ENCODE peak calls at places on chromosomes 7 and 10, in nine cellular contexts. G is ovary, C is cardiac muscle cell, T is aorta, N is WERI-Rb-1, V is SK-N-SH, K is adipocyte, Q is neural progenitor cell, J is psoas muscle. B is an unnamed sample.
A peak's percentile ranks its signal among the peaks of the same experiment; 100 is the strongest.

GRCh38 chr10:16904619-16905018 is 87.4 kb upstream of the RSU1 start:
- DNase-seq in G (no peak), C (no peak), T (no peak), N (no peak), V (no peak), K (peak; percentile 33), Q (no peak), J (no peak), B (no peak)

GRCh38 chr10:43420369-43421200 is 11.6 kb upstream of the HNRNPF start:
- DNase-seq in G (peak; percentile 92), C (peak; percentile 72), T (peak; percentile 94), N (no peak), V (peak; percentile 87), K (peak; percentile 96), Q (peak; percentile 70), J (peak; percentile 94), B (peak; percentile 93)

GRCh38 chr7:117092801-117093200 is 139.5 kb downstream of the ST7 start:
- DNase-seq in G (no peak), C (no peak), T (no peak), N (no peak), V (no peak), K (no peak), Q (no peak), J (no peak), B (no peak)

GRCh38 chr10:114042895-114043531 is 653 bp upstream of the ADRB1 start:
- DNase-seq in G (no peak), C (peak; percentile 58), T (peak; percentile 49), N (peak; percentile 63), V (peak; percentile 47), K (peak; percentile 39), Q (peak; percentile 67), J (peak; percentile 63), B (peak; percentile 85)

GRCh38 chr7:68321076-68321639 is 1277.1 kb upstream of the AUTS2 start:
- DNase-seq in G (peak; percentile 48), C (peak; percentile 87), T (no peak), N (peak; percentile 79), V (peak; percentile 50), K (peak; percentile 19), Q (peak; percentile 9), J (peak; percentile 81), B (peak; percentile 73)

GRCh38 chr7:45183711-45184210 is 26.2 kb downstream of the RAMP3 start:
- DNase-seq in G (no peak), C (no peak), T (no peak), N (no peak), V (no peak), K (no peak), Q (no peak), J (no peak), B (peak; percentile 32)

GRCh38 chr10:58517071-58517470 is 4.4 kb downstream of the BICC1 start:
- DNase-seq in G (no peak), C (no peak), T (no peak), N (no peak), V (no peak), K (no peak), Q (no peak), J (no peak), B (no peak)

GRCh38 chr10:71599518-71599917 is 120.1 kb downstream of the C10orf105 start:
- DNase-seq in G (no peak), C (no peak), T (no peak), N (no peak), V (no peak), K (no peak), Q (no peak), J (no peak), B (no peak)

GRCh38 chr7:945556-946255 is 8.8 kb downstream of the ADAP1 start:
- DNase-seq in G (peak; percentile 36), C (no peak), T (peak; percentile 39), N (no peak), V (no peak), K (no peak), Q (no peak), J (peak; percentile 46), B (peak; percentile 45)

GRCh38 chr10:29470355-29470705 is 164.4 kb downstream of the SVIL start:
- DNase-seq in G (peak; percentile 58), C (peak; percentile 39), T (no peak), N (peak; percentile 63), V (peak; percentile 52), K (peak; percentile 16), Q (peak; percentile 69), J (peak; percentile 68), B (peak; percentile 77)

GRCh38 chr10:79340646-79341244 is 6.5 kb upstream of the PPIF start:
- DNase-seq in G (no peak), C (no peak), T (no peak), N (no peak), V (no peak), K (no peak), Q (no peak), J (no peak), B (no peak)

GRCh38 chr7:5425507-5426225 is 2.0 kb upstream of the TNRC18 start:
- DNase-seq in G (peak; percentile 93), C (peak; percentile 90), T (peak; percentile 81), N (peak; percentile 76), V (peak; percentile 83), K (peak; percentile 92), Q (peak; percentile 89), J (peak; percentile 83), B (peak; percentile 69)

GRCh38 chr7:18239212-18239611 is 211.6 kb upstream of the PRPS1L1 start:
- DNase-seq in G (no peak), C (no peak), T (no peak), N (no peak), V (no peak), K (no peak), Q (no peak), J (no peak), B (no peak)

GRCh38 chr10:67036808-67037207 is 111.0 kb downstream of the LRRTM3 start:
- DNase-seq in G (no peak), C (no peak), T (no peak), N (no peak), V (no peak), K (no peak), Q (no peak), J (no peak), B (no peak)

GRCh38 chr10:11719496-11719895 is 22.7 kb upstream of the ECHDC3 start:
- DNase-seq in G (no peak), C (no peak), T (no peak), N (no peak), V (no peak), K (no peak), Q (no peak), J (no peak), B (no peak)

GRCh38 chr7:35723011-35723410 is 28.1 kb upstream of the HERPUD2 start:
- DNase-seq in G (no peak), C (no peak), T (no peak), N (no peak), V (no peak), K (no peak), Q (no peak), J (no peak), B (no peak)

GRCh38 chr10:21531164-21531563 is 2.9 kb upstream of the MLLT10 start:
- DNase-seq in G (no peak), C (no peak), T (no peak), N (no peak), V (no peak), K (no peak), Q (no peak), J (no peak), B (no peak)

GRCh38 chr10:21530168-21530567 is 3.9 kb upstream of the MLLT10 start:
- DNase-seq in G (no peak), C (no peak), T (no peak), N (no peak), V (no peak), K (no peak), Q (no peak), J (no peak), B (no peak)

GRCh38 chr10:21528452-21529235 is 3.2 kb upstream of the SKIDA1 start:
- DNase-seq in G (no peak), C (no peak), T (no peak), N (no peak), V (no peak), K (no peak), Q (peak; percentile 76), J (no peak), B (no peak)

GRCh38 chr10:21529236-21529910 is 3.9 kb upstream of the SKIDA1 start:
- DNase-seq in G (no peak), C (no peak), T (no peak), N (no peak), V (no peak), K (no peak), Q (no peak), J (no peak), B (no peak)

GRCh38 chr10:21530616-21531015 is 3.4 kb upstream of the MLLT10 start:
- DNase-seq in G (no peak), C (no peak), T (no peak), N (no peak), V (no peak), K (no peak), Q (no peak), J (no peak), B (no peak)
- H3K27me3 ChIP-seq in G (no peaks in the 10 kb centered on the region), C (no peaks in the 10 kb centered on the region), T (no peaks in the 10 kb centered on the region), N (no peaks in the 10 kb centered on the region), V (no peaks in the 10 kb centered on the region), K (no peaks in the 10 kb centered on the region), Q (no peaks in the 10 kb centered on the region), J (no peaks in the 10 kb centered on the region), B (no peaks in the 10 kb centered on the region)

DNA sequence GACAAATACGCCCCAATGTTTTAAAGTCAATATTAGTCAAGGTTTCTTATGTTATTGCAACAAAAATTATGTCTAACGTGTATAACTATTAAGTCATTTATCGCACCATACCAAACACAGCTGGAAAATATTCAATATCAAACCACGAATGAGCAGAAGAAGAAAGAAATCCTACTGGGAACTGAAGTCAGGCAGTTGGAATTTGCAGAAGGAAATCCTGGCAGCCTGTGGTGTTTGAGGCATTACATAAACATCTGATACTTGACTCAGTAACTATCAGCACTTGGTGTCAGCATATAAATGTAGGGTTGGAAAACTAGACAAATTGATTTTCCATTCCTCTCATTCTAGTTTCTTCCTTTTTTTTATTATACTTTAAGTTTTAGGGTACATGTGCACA is 83.4 kb upstream of the NUPR2 start:
- DNase-seq in G (no peak), C (no peak), T (no peak), N (no peak), V (no peak), K (no peak), Q (no peak), J (no peak), B (no peak)
- H3K9me3 ChIP-seq in G (peaks cover 3% of the 10 kb centered on the region), C (no peaks in the 10 kb centered on the region), T (no peaks in the 10 kb centered on the region), N (no peaks in the 10 kb centered on the region), V (no peaks in the 10 kb centered on the region), K (no peaks in the 10 kb centered on the region), Q (peaks cover 24% of the 10 kb centered on the region), J (no peaks in the 10 kb centered on the region), B (peaks cover 2% of the 10 kb centered on the region)

GRCh38 chr10:111080224-111080623 is 3.4 kb downstream of the ADRA2A start:
- DNase-seq in G (no peak), C (no peak), T (no peak), N (no peak), V (no peak), K (no peak), Q (no peak), J (no peak), B (no peak)
- H3K27me3 ChIP-seq in G (no peaks in the 10 kb centered on the region), C (peaks cover 53% of the 10 kb centered on the region), T (no peaks in the 10 kb centered on the region), N (no peaks in the 10 kb centered on the region), V (peaks cover 23% of the 10 kb centered on the region), K (no peaks in the 10 kb centered on the region), Q (peaks cover 63% of the 10 kb centered on the region), J (peaks cover 46% of the 10 kb centered on the region), B (no peaks in the 10 kb centered on the region)

DNA sequence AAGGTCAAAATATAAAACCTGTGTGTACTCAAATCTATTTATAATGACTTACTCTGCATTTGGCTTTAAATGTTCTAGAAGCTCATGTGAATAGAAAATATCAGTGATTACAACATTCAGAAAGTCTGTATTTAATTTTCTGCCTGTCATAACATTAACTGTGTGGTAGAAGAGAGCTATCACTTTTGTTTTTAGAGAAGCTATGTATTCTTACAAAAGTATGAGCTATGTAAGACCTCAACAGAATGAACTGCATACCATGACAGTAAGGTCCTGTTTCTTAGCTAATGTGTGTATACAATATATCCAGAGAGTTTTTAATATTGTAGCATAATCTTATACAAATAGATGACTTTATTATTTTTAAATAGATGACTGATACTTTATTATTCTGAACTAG is 61.5 kb downstream of the PTN start:
- DNase-seq in G (no peak), C (no peak), T (no peak), N (no peak), V (no peak), K (peak; percentile 76), Q (no peak), J (no peak), B (no peak)
- H3K9me3 ChIP-seq in G (no peaks in the 10 kb centered on the region), C (no peaks in the 10 kb centered on the region), T (no peaks in the 10 kb centered on the region), N (no peaks in the 10 kb centered on the region), V (no peaks in the 10 kb centered on the region), K (no peaks in the 10 kb centered on the region), Q (no peaks in the 10 kb centered on the region), J (no peaks in the 10 kb centered on the region), B (no peaks in the 10 kb centered on the region)

B was measured in right cardiac atrium.